ENCODE peak calls at places on chromosomes 1 and 21, in four cellular contexts. C, O, A and M are unnamed samples.
A peak's percentile ranks its signal among the peaks of the same experiment; 100 is the strongest.

GRCh38 chr1:45499415-45499769 is 481 bp downstream of the CCDC163 start:
- DNase-seq in A (no peak), C (no peak), O (no peak), M (no peak)

GRCh38 chr1:145714524-145715111 is 4.7 kb upstream of the CD160 start:
- DNase-seq in A (no peak), C (no peak), O (peak; percentile 84), M (no peak)

GRCh38 chr21:27365394-27365793 is 398.5 kb upstream of the ADAMTS5 start:
- DNase-seq in C (no peak), O (no peak), A (no peak), M (no peak)

GRCh38 chr1:43366601-43367025 is 1.2 kb downstream of the ELOVL1 start:
- DNase-seq in C (no peak), O (no peak), A (peak; percentile 47), M (no peak)

GRCh38 chr1:179366093-179366800 is 476 bp downstream of the AXDND1 start:
- DNase-seq in O (no peak), C (no peak), A (no peak), M (no peak)

GRCh38 chr21:14215971-14216621 is at the start of gene RBM11:
- DNase-seq in C (peak; percentile 93), O (peak; percentile 5), A (peak; percentile 91), M (no peak)

GRCh38 chr1:20187103-20187812 is 940 bp upstream of the PLA2G2C start:
- DNase-seq in A (peak; percentile 71), O (no peak), C (no peak), M (no peak)

GRCh38 chr1:53316742-53317650 is 10.9 kb downstream of the LRP8 start:
- DNase-seq in A (no peak), O (no peak), C (no peak), M (no peak)

GRCh38 chr1:211066781-211067384 is 67.1 kb downstream of the KCNH1 start:
- DNase-seq in A (no peak), O (no peak), C (no peak), M (no peak)

GRCh38 chr1:2786329-2787162 is 14.9 kb downstream of the TTC34 start:
- DNase-seq in O (no peak), C (peak; percentile 53), A (peak; percentile 67), M (no peak)

GRCh38 chr1:226662704-226663326 is 76.3 kb downstream of the ITPKB start:
- DNase-seq in A (peak; percentile 38), C (no peak), O (no peak), M (peak; percentile 46)

GRCh38 chr1:115732307-115732706 is 36.2 kb downstream of the CASQ2 start:
- DNase-seq in O (no peak), A (no peak), C (no peak), M (no peak)

DNA sequence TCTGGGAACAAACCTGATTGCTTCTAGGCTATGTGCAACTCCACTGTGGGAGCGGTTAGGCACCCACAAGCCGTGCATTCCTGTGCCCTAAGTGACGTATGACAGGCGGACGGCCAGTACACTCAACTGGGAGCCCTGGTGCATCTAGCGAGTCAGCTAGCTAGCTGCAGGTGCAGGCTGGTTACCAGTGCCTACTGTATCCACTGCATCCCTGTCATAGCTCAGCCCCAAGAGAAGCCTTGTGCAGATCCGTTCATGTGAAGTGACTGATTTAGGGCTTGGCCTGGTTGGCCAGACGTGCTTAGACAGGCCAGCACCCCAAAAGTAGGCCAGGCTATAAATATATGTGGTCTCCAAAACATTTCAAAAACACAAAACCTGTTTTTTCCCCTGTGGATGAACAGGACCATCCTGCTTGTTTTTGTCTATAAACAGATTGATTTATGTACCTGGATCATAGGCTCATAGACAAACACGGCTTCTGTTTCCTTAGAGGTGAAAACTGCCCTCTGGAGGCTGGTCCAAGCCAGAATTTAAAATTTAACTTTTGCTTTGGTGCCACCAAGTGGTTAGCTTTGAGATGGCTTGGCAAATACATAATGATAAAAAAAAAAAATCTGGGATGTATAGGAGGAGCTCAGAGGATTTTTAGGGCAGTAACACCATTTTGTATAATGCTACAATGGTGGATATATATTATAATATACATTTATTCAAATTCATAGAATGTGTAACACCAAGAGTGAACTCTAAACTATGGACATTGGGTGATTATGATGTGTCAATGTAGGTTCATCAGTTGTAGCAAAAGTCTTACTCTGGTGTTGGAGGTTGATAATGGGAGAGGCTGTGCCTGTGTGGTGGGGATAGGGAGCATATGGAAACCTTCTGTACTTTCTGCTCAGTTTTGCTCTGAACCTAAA is 68.5 kb downstream of the GIPC2 start:
- DNase-seq in O (peak; percentile 75), C (no peak), A (peak; percentile 37), M (peak; percentile 73)
- H3K4me2 ChIP-seq in O (no peak overlapping the region), C (no peak overlapping the region), A (no peak overlapping the region), M (peak overlapping the region; percentile 23)

GRCh38 chr1:10561955-10562354 is 87.2 kb downstream of the PEX14 start:
- DNase-seq in C (no peak), O (no peak), A (no peak), M (peak; percentile 16)
- TF ChIP-seq FOSL1 in C (no peak), O (no peak), A (peak; percentile 64), M (no peak)

GRCh38 chr1:198449727-198450433 is 90.6 kb downstream of the ATP6V1G3 start:
- DNase-seq in C (no peak), O (no peak), A (no peak), M (no peak)
- H3K4me2 ChIP-seq in C (no peak overlapping the region), O (no peak overlapping the region), A (no peak overlapping the region), M (peak overlapping the region; percentile 58)

GRCh38 chr1:14494931-14495330 is 103.6 kb upstream of the KAZN start:
- DNase-seq in C (no peak), A (no peak), O (no peak), M (no peak)
- TF ChIP-seq FOSL1 in C (no peak), A (no peak), O (no peak), M (no peak)

DNA sequence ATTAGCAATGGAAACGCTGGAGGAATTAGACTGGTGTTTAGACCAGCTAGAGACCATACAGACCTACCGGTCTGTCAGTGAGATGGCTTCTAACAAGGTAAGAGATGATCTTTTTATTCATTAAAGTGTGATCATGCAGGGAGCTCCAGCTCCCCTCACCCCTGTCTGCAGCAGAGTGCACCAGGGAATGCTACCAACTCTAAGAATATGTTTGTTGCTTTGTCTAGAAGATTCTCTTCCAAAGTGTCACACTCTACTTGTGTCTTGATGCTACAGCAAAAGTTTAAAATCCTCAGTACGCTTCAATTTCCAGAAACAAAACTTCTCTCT is 201.5 kb upstream of the SGIP1 start:
- DNase-seq in A (no peak), C (no peak), O (no peak), M (no peak)
- H3K4me2 ChIP-seq in A (no peak overlapping the region), C (peak overlapping the region; percentile 69), O (no peak overlapping the region), M (peak overlapping the region; percentile 83)